ENCODE peak calls at places on chromosome 22, in six cellular contexts. A is vagina, W is stomach, X is endothelial cell of umbilical vein, H is HepG2, R is spleen. Z is an unnamed sample.

GRCh38 chr22:39429186-39429585 is 27.6 kb upstream of the MGAT3 start:
- DNase-seq in A (no peak), W (no peak), X (no peak), H (no peak), R (peak; percentile 64), Z (no peak)

GRCh38 chr22:47839586-47840245 is 1077.3 kb downstream of the TBC1D22A start:
- DNase-seq in A (peak; percentile 72), W (no peak), X (no peak), H (no peak), R (no peak), Z (no peak)

GRCh38 chr22:43398246-43398645 is 13.6 kb upstream of the MPPED1 start:
- DNase-seq in A (no peak), W (no peak), X (no peak), H (peak; percentile 51), R (no peak), Z (no peak)

GRCh38 chr22:38513063-38513462 is 7.0 kb upstream of the DDX17 start:
- DNase-seq in A (no peak), W (no peak), X (no peak), H (peak; percentile 42), R (peak; percentile 77), Z (no peak)

GRCh38 chr22:44449683-44450425 is 48.2 kb downstream of the RTL6 start:
- DNase-seq in A (no peak), W (peak; percentile 22), X (no peak), H (no peak), R (peak; percentile 67), Z (no peak)

GRCh38 chr22:44199164-44199563 is 18.4 kb downstream of the PARVG start:
- DNase-seq in A (no peak), W (no peak), X (no peak), H (no peak), R (no peak), Z (no peak)

GRCh38 chr22:39312410-39312809 is 7.0 kb downstream of the RPL3 start:
- DNase-seq in A (no peak), W (no peak), X (no peak), H (no peak), R (no peak), Z (no peak)

GRCh38 chr22:17580461-17581031 is 17.2 kb downstream of the SLC25A18 start:
- DNase-seq in A (no peak), W (peak; percentile 36), X (peak; percentile 8), H (peak; percentile 41), R (no peak), Z (no peak)

GRCh38 chr22:25564320-25564978 is at the start of gene GRK3:
- DNase-seq in A (no peak), W (peak; percentile 55), X (peak; percentile 37), H (no peak), R (peak; percentile 93), Z (peak; percentile 75)

DNA sequence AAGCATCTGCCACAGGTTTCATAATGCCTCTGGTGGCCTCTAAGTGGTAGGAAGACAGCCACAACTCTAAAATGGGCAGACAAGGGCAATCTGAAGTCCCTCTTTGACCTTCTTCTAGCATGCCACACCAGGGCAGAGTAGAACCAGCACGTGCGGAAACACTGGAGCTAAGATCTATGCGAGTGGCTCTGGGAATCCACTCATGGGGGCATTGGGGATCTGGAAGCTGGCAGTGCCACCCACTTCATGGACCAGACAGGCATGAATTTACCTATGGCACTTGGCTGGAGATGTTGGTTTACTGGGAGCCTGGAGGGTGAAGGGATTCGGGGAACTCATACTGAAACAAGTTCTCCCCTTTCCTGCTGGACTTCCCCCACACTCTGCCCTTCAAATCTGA is 337.4 kb downstream of the MIAT start:
- DNase-seq in A (no peak), W (no peak), X (no peak), H (no peak), R (no peak), Z (no peak)
- TF ChIP-seq POLR2A in A (no peak), W (no peak), X (no peak), H (no peak), R (no peak), Z (no peak)

GRCh38 chr22:45942344-45942743 is 34.6 kb downstream of the WNT7B start:
- DNase-seq in A (no peak), W (no peak), X (no peak), H (no peak), R (no peak), Z (no peak)
- TF ChIP-seq POLR2AphosphoS5 in A (no peak), W (no peak), X (no peak), H (no peak), R (no peak), Z (no peak)

GRCh38 chr22:46025225-46025972 is 48.4 kb upstream of the WNT7B start:
- DNase-seq in A (no peak), W (no peak), X (no peak), H (no peak), R (peak; percentile 23), Z (no peak)
- H3K27ac ChIP-seq in A (no peak overlapping the region), W (no peak overlapping the region), X (no peak overlapping the region), H (no peak overlapping the region), R (no peak overlapping the region), Z (no peak overlapping the region)

DNA sequence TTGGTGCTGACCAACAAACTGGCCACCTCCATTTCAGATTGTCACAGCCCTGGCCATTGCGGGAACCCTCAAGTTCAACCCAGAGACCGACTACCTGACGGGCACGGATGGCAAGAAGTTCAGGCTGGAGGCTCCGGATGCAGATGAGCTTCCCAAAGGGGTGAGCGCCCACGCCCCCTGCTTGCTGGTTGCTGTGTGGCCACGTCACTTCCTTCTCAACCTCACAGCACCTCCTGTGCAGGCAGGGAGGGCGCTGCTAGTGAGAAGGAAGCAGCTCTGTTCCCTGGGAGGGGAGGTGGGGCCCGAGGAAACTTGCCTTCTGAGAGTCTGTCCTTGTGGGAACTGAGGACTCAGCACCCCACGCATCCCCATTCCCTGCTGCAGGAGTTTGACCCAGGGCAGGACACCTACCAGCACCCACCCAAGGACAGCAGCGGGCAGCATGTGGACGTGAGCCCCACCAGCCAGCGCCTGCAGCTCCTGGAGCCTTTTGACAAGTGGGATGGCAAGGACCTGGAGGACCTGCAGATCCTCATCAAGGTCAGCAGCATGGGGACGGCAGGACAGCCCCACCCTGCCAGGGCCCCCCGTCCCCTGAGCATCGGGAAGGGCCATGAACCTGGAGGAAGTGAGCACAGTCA is 19.3 kb downstream of the POLR3H start:
- DNase-seq in A (no peak), W (peak; percentile 31), X (no peak), H (no peak), R (peak; percentile 88), Z (no peak)
- TF ChIP-seq POLR2A in A (no peak), W (no peak), X (no peak), H (no peak), R (no peak), Z (no peak)

DNA sequence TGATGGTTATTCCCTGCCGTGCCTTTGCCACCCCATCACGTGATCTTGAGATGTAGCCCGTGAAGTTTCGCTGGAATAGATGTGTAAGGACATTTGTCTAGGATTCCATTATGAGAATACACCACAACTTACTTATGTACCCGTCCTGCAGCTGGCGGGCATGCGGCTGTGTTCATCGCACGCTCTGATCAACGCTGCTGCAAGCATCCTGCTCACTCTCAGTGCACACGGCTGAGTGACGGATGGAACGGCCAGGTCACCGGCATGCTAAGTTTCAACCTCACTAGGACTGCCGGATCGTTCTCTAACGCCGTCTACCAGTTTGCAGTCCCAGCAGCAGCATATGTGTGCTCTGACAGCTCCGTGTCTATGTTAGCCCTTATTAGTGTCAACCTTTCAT is 44.6 kb downstream of the APOL1 start:
- DNase-seq in A (no peak), W (no peak), X (no peak), H (no peak), R (peak; percentile 73), Z (no peak)
- TF ChIP-seq POLR2AphosphoS5 in A (peak; percentile 13), W (no peak), X (no peak), H (no peak), R (peak; percentile 63), Z (no peak)

DNA sequence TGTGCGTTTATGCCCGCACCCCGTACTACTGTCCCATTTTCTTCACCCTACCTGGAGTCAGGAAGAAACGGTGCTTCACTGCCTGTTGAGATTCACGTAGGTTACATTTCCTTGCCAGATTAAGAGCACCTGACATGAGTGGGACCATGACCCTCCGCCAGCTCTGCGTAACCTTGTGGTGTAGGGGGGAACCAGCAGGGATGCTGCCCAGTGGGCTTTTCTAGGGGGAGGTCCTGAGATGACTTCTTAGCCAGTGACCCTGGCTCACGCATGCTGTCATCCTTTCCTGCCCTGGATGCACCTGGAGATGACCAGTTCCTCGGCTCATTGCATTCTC is 967 bp upstream of the ARVCF start:
- DNase-seq in A (no peak), W (no peak), X (no peak), H (no peak), R (peak; percentile 71), Z (no peak)
- H3K27ac ChIP-seq in A (no peak overlapping the region), W (no peak overlapping the region), X (no peak overlapping the region), H (no peak overlapping the region), R (no peak overlapping the region), Z (no peak overlapping the region)

GRCh38 chr22:46737976-46738641 is at the start of gene CERK:
- DNase-seq in A (no peak), W (peak; percentile 85), X (peak; percentile 73), H (peak; percentile 36), R (peak; percentile 91), Z (peak; percentile 50)
- TF ChIP-seq POLR2A in A (peak; percentile 47), W (no peak), X (peak; percentile 69), H (peak; percentile 73), R (no peak), Z (peak; percentile 45)

Z was measured in prostate gland.